ENCODE peak calls at places on chromosome 2, in five cellular contexts. K is effector memory CD8-positive, alpha-beta T cell; Z is AG04449; J is upper lobe of right lung; H is amygdala. U is an unnamed sample.

GRCh38 chr2:165248238-165248637 is 9.0 kb downstream of the SCN2A start:
- DNase-seq in J (no peak), K (no peak), H (no peak), Z (no peak), U (no peak)

GRCh38 chr2:144133881-144134280 is 386.0 kb downstream of the ZEB2 start:
- DNase-seq in K (no peak), Z (no peak), J (no peak), H (no peak), U (no peak)

GRCh38 chr2:164841719-164842623 is at the start of gene COBLL1:
- DNase-seq in Z (no peak), J (peak), H (peak), K (no peak), U (peak)

GRCh38 chr2:21602789-21603188 is 479.0 kb downstream of the TDRD15 start:
- DNase-seq in H (no peak), Z (no peak), K (no peak), J (no peak), U (no peak)

GRCh38 chr2:85132834-85133637 is at the start of gene TCF7L1:
- DNase-seq in Z (no peak), H (peak), J (peak), K (peak), U (peak)

GRCh38 chr2:122029945-122030344 is 274.5 kb downstream of the TSN start:
- DNase-seq in J (no peak), K (no peak), H (no peak), Z (no peak), U (no peak)

GRCh38 chr2:145887915-145888314 is 1368.0 kb upstream of the ZEB2 start:
- DNase-seq in Z (no peak), K (no peak), H (no peak), J (no peak), U (no peak)

GRCh38 chr2:25430556-25430955 is 88.8 kb upstream of the DNMT3A start:
- DNase-seq in Z (no peak), J (no peak), K (no peak), H (no peak), U (no peak)

GRCh38 chr2:938181-939005 is 12.3 kb upstream of the SNTG2 start:
- DNase-seq in Z (peak), K (no peak), H (no peak), J (peak), U (no peak)

U was measured in amniotic stem cell.